ENCODE peak calls at places on chromosomes 2 and 18, in four cellular contexts. V is K562, A is WTC11, O is HepG2. X is an unnamed sample.
A peak's percentile ranks its signal among the peaks of the same experiment; 100 is the strongest.

GRCh38 chr2:9974344-9974743 is 22.9 kb downstream of the GRHL1 start:
- DNase-seq in A (no peak), V (no peak), O (no peak), X (no peak)

GRCh38 chr18:50560681-50561629 is 1.1 kb downstream of the MAPK4 start:
- DNase-seq in V (no peak), A (peak; percentile 25), O (no peak), X (peak; percentile 14)

GRCh38 chr2:50111067-50111466 is 920.9 kb downstream of the NRXN1 start:
- DNase-seq in O (no peak), A (no peak), V (no peak), X (no peak)

GRCh38 chr2:171008550-171009205 is 79.6 kb downstream of the GORASP2 start:
- DNase-seq in O (no peak), A (no peak), V (no peak), X (no peak)

GRCh38 chr2:189542145-189542882 is 38.3 kb downstream of the SLC40A1 start:
- DNase-seq in V (no peak), A (no peak), O (peak; percentile 87), X (no peak)

GRCh38 chr2:72576861-72577260 is 249.0 kb downstream of the EXOC6B start:
- DNase-seq in O (no peak), A (no peak), V (no peak), X (no peak)

GRCh38 chr2:96913398-96914202 is 43.7 kb upstream of the SEMA4C start:
- DNase-seq in O (peak; percentile 36), V (no peak), A (no peak), X (no peak)

GRCh38 chr2:236742936-236743622 is 173.5 kb downstream of the ACKR3 start:
- DNase-seq in V (no peak), A (no peak), O (no peak), X (no peak)

GRCh38 chr2:120431386-120432292 is 85.7 kb downstream of the INHBB start:
- DNase-seq in A (no peak), O (no peak), V (no peak), X (no peak)

GRCh38 chr18:35525795-35526475 is 28.2 kb upstream of the INO80C start:
- DNase-seq in A (no peak), V (no peak), O (no peak), X (no peak)

GRCh38 chr18:23718731-23719130 is 29.5 kb downstream of the LAMA3 start:
- DNase-seq in V (no peak), O (no peak), A (no peak), X (no peak)

GRCh38 chr2:216693414-216694100 is 1.8 kb downstream of the IGFBP5 start:
- DNase-seq in V (no peak), O (no peak), A (no peak), X (no peak)

GRCh38 chr2:216692636-216693413 is 2.5 kb downstream of the IGFBP5 start:
- DNase-seq in V (peak; percentile 67), A (peak; percentile 84), O (no peak), X (peak; percentile 79)

GRCh38 chr2:216690451-216691209 is 4.7 kb downstream of the IGFBP5 start:
- DNase-seq in A (no peak), V (no peak), O (no peak), X (no peak)

GRCh38 chr2:216689397-216689796 is 6.0 kb downstream of the IGFBP5 start:
- DNase-seq in A (no peak), O (no peak), V (no peak), X (no peak)

GRCh38 chr2:216691210-216691741 is 4.1 kb downstream of the IGFBP5 start:
- DNase-seq in A (peak; percentile 57), O (no peak), V (peak; percentile 69), X (peak; percentile 66)
- TF ChIP-seq ELF4 in A (no peak), O (no peak), V (no peak), X (no peak)

GRCh38 chr2:30108192-30108591 is 38.6 kb upstream of the YPEL5 start:
- DNase-seq in V (no peak), O (no peak), A (no peak), X (no peak)

GRCh38 chr2:30109856-30110255 is 37.0 kb upstream of the YPEL5 start:
- DNase-seq in O (no peak), V (no peak), A (no peak), X (no peak)

GRCh38 chr2:30108851-30109250 is 38.0 kb upstream of the YPEL5 start:
- DNase-seq in A (no peak), V (no peak), O (no peak), X (no peak)

GRCh38 chr2:30113617-30114293 is 33.1 kb upstream of the YPEL5 start:
- DNase-seq in O (no peak), V (no peak), A (no peak), X (no peak)

GRCh38 chr2:30110773-30111172 is 36.0 kb upstream of the YPEL5 start:
- DNase-seq in A (no peak), V (no peak), O (no peak), X (no peak)
- TF ChIP-seq SP1 in A (no peak), V (no peak), O (no peak), X (no peak)

DNA sequence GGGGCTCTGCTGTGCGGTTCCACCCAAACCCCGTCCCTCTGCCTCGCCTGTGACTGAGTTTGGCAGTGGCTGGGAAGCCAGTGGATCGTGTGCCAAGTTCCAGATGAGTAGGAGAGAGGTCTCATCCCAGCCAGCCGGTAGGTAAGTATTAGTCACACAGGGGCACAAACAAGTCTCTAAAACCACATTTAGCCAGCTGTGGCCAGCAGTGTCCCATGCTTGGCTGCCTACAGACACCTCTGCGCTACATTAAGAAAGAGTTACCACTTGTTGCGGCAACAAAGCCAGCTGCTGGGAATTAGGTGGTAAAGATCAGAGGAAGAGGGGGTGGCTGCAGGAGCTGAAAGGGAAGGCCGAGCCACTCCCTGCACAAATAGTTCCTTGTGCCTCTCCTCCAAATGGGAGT is 81.2 kb downstream of the GATA6 start:
- DNase-seq in O (no peak), A (no peak), V (no peak), X (no peak)
- TF ChIP-seq ELF4 in O (no peak), A (no peak), V (no peak), X (no peak)

GRCh38 chr2:85584857-85585780 is 888 bp downstream of the VAMP5 start:
- DNase-seq in O (peak; percentile 96), A (no peak), V (peak; percentile 71), X (no peak)
- TF ChIP-seq SP1 in O (peak; percentile 29), A (no peak), V (peak; percentile 47), X (no peak)